ENCODE peak calls at places on chromosomes 13 and 19, in nine cellular contexts. B is AG09309; W is GM12891; M is mucosa of descending colon; L is NCI-H1105; P is skeletal muscle cell; I is foreskin fibroblast; G is activated naive CD4-positive, alpha-beta T cell treated with anti-CD3 and anti-CD28 coated beads for 36 hours; S is cardiac septum. O is an unnamed sample.

GRCh38 chr19:48962029-48962848 is 2.9 kb upstream of the FTL start:
- DNase-seq in B (no peak), W (peak; percentile 70), M (peak; percentile 94), L (no peak), P (no peak), I (no peak), G (peak; percentile 62), S (peak; percentile 95), O (peak; percentile 30)

GRCh38 chr19:33601583-33601982 is 20.2 kb upstream of the CHST8 start:
- DNase-seq in B (no peak), W (no peak), M (no peak), L (no peak), P (no peak), I (no peak), G (no peak), S (no peak), O (no peak)

GRCh38 chr19:35140898-35141626 is 2.0 kb upstream of the FXYD7 start:
- DNase-seq in B (no peak), W (peak; percentile 100), M (peak; percentile 97), L (peak; percentile 57), P (peak; percentile 67), I (peak; percentile 91), G (peak; percentile 98), S (peak; percentile 95), O (peak; percentile 100)

GRCh38 chr13:102878491-102878890 is 32.7 kb downstream of the ERCC5 start:
- DNase-seq in B (no peak), W (no peak), M (no peak), L (no peak), P (peak; percentile 37), I (no peak), G (no peak), S (no peak), O (no peak)

GRCh38 chr19:1251503-1252220 is 3.3 kb downstream of the MIDN start:
- DNase-seq in B (no peak), W (no peak), M (peak; percentile 92), L (no peak), P (no peak), I (no peak), G (peak; percentile 56), S (peak; percentile 90), O (no peak)

GRCh38 chr19:41909706-41910105 is 18.5 kb downstream of the ERFL start:
- DNase-seq in B (no peak), W (no peak), M (peak; percentile 50), L (no peak), P (no peak), I (no peak), G (no peak), S (no peak), O (no peak)

GRCh38 chr19:31276831-31277230 is 72.4 kb downstream of the TSHZ3 start:
- DNase-seq in B (no peak), W (no peak), M (no peak), L (no peak), P (no peak), I (no peak), G (no peak), S (no peak), O (no peak)

GRCh38 chr13:102710261-102710679 is 15.4 kb upstream of the METTL21C start:
- DNase-seq in B (peak; percentile 50), W (no peak), M (no peak), L (no peak), P (no peak), I (peak; percentile 89), G (no peak), S (no peak), O (peak; percentile 79)

GRCh38 chr13:64551755-64552154 is 2678.4 kb downstream of the PCDH9 start:
- DNase-seq in B (peak; percentile 48), W (no peak), M (no peak), L (no peak), P (peak; percentile 95), I (peak; percentile 93), G (no peak), S (no peak), O (no peak)

GRCh38 chr19:39599116-39599515 is 3.2 kb upstream of the LGALS13 start:
- DNase-seq in B (no peak), W (no peak), M (no peak), L (no peak), P (peak; percentile 1), I (peak; percentile 12), G (peak; percentile 65), S (no peak), O (peak; percentile 24)

GRCh38 chr19:38877781-38878574 is at the start of gene RINL:
- DNase-seq in B (no peak), W (peak; percentile 84), M (peak; percentile 87), L (peak; percentile 90), P (no peak), I (no peak), G (peak; percentile 88), S (peak; percentile 84), O (no peak)

GRCh38 chr13:76937416-76937815 is 10.9 kb upstream of the ACOD1 start:
- DNase-seq in B (peak; percentile 77), W (no peak), M (no peak), L (no peak), P (peak; percentile 96), I (peak; percentile 94), G (no peak), S (no peak), O (peak; percentile 78)

GRCh38 chr13:94249512-94249911 is 230.0 kb downstream of the DCT start:
- DNase-seq in B (peak; percentile 50), W (no peak), M (no peak), L (no peak), P (peak; percentile 83), I (peak; percentile 75), G (no peak), S (no peak), O (peak; percentile 72)

GRCh38 chr19:11382898-11383705 is 1.0 kb downstream of the EPOR start:
- DNase-seq in B (no peak), W (no peak), M (peak; percentile 78), L (peak; percentile 43), P (no peak), I (peak; percentile 18), G (peak; percentile 48), S (peak; percentile 85), O (peak; percentile 61)

GRCh38 chr19:7272856-7273578 is 21.2 kb downstream of the INSR start:
- DNase-seq in B (peak; percentile 25), W (no peak), M (no peak), L (no peak), P (no peak), I (no peak), G (no peak), S (no peak), O (peak; percentile 38)

GRCh38 chr13:110475550-110476219 is 85.8 kb downstream of the RAB20 start:
- DNase-seq in B (no peak), W (no peak), M (no peak), L (no peak), P (no peak), I (no peak), G (no peak), S (no peak), O (no peak)

GRCh38 chr13:19185865-19186645 is 4.4 kb upstream of the TUBA3C start:
- DNase-seq in B (no peak), W (no peak), M (no peak), L (no peak), P (no peak), I (no peak), G (no peak), S (no peak), O (no peak)

GRCh38 chr13:70623260-70623659 is 515.0 kb upstream of the KLHL1 start:
- DNase-seq in B (no peak), W (no peak), M (no peak), L (no peak), P (no peak), I (no peak), G (no peak), S (no peak), O (peak; percentile 5)

GRCh38 chr19:31226536-31226935 is 122.7 kb downstream of the TSHZ3 start:
- DNase-seq in B (no peak), W (no peak), M (no peak), L (no peak), P (no peak), I (peak; percentile 59), G (no peak), S (no peak), O (no peak)

GRCh38 chr13:20403826-20404225 is 121.8 kb downstream of the CRYL1 start:
- DNase-seq in B (no peak), W (no peak), M (no peak), L (no peak), P (no peak), I (no peak), G (no peak), S (no peak), O (no peak)